ENCODE peak calls at places on chromosome 1, in eight cellular contexts. P is progenitor cell of endocrine pancreas, V is AG09309, G is thoracic aorta, J is HT1080, D is brain microvascular endothelial cell, X is caudate nucleus, Z is EL. S is an unnamed sample.

GRCh38 chr1:160607051-160608032 is 28.0 kb upstream of the CD84 start:
- DNase-seq in J (peak), D (peak), G (no peak), V (peak), X (peak), P (peak), Z (peak), S (no peak)

GRCh38 chr1:244576259-244576892 is 76.5 kb upstream of the DESI2 start:
- DNase-seq in Z (no peak), G (no peak), J (no peak), X (no peak), D (no peak), V (no peak), P (no peak), S (no peak)

GRCh38 chr1:1852619-1853414 is 38.1 kb downstream of the GNB1 start:
- DNase-seq in J (no peak), Z (no peak), G (no peak), P (no peak), X (no peak), D (no peak), V (no peak), S (no peak)

GRCh38 chr1:68320349-68320748 is 88.0 kb upstream of the WLS start:
- DNase-seq in X (no peak), V (no peak), G (no peak), D (no peak), Z (no peak), P (no peak), J (no peak), S (no peak)

GRCh38 chr1:46333300-46334029 is 7.1 kb upstream of the NSUN4 start:
- DNase-seq in V (no peak), P (no peak), X (no peak), G (no peak), J (peak), Z (peak), D (peak), S (no peak)

GRCh38 chr1:56489695-56490094 is 89.7 kb downstream of the PLPP3 start:
- DNase-seq in J (no peak), Z (no peak), D (no peak), G (no peak), X (no peak), V (no peak), P (no peak), S (no peak)

GRCh38 chr1:121538943-121539575 is 354.3 kb downstream of the SRGAP2C start:
- DNase-seq in J (no peak), X (no peak), P (no peak), V (no peak), G (no peak), Z (peak), D (no peak), S (no peak)

GRCh38 chr1:109191377-109191776 is 22.3 kb upstream of the SARS1 start:
- DNase-seq in J (no peak), G (no peak), Z (no peak), P (no peak), X (no peak), V (no peak), D (no peak), S (no peak)

GRCh38 chr1:187433598-187433997 is 604.8 kb downstream of the PLA2G4A start:
- DNase-seq in Z (peak), D (no peak), G (no peak), V (no peak), J (no peak), X (no peak), P (no peak), S (no peak)

GRCh38 chr1:7172804-7173203 is 387.6 kb downstream of the CAMTA1 start:
- DNase-seq in P (no peak), Z (no peak), G (no peak), J (no peak), V (no peak), X (no peak), D (no peak), S (no peak)

GRCh38 chr1:84272401-84272800 is 29.1 kb upstream of the SAMD13 start:
- DNase-seq in J (no peak), Z (no peak), P (no peak), D (no peak), X (no peak), V (no peak), G (no peak), S (no peak)

GRCh38 chr1:199855580-199855979 is 171.9 kb upstream of the NR5A2 start:
- DNase-seq in V (peak), G (no peak), X (no peak), P (no peak), J (peak), D (peak), Z (peak), S (no peak)

GRCh38 chr1:160781914-160782689 is 13.9 kb upstream of the LY9 start:
- DNase-seq in P (no peak), Z (no peak), X (no peak), J (no peak), D (no peak), V (no peak), G (no peak), S (no peak)

GRCh38 chr1:212630159-212630900 is 21.8 kb downstream of the ATF3 start:
- DNase-seq in J (peak), Z (peak), V (no peak), D (no peak), P (peak), X (peak), G (no peak), S (no peak)

GRCh38 chr1:210132582-210132981 is 100.0 kb upstream of the SERTAD4 start:
- DNase-seq in V (no peak), X (no peak), P (no peak), J (no peak), Z (peak), D (peak), G (no peak), S (no peak)

S was measured in dorsolateral prefrontal cortex.